ENCODE peak calls at places on chromosomes 7 and 10, in four cellular contexts. P, V, A and Z are unnamed samples.

GRCh38 chr7:49255061-49255460 is 330.7 kb downstream of the CDC14C start:
- DNase-seq in P (no peak), V (no peak), A (no peak), Z (no peak)

GRCh38 chr7:51141451-51141971 is 175.1 kb downstream of the COBL start:
- DNase-seq in P (no peak), V (no peak), A (peak; percentile 73), Z (no peak)

GRCh38 chr7:149854611-149855367 is 16.6 kb downstream of the ZNF862 start:
- DNase-seq in P (peak; percentile 81), V (no peak), A (peak; percentile 11), Z (no peak)

GRCh38 chr10:132812544-132812943 is 26.6 kb upstream of the NKX6-2 start:
- DNase-seq in P (no peak), V (no peak), A (no peak), Z (no peak)

GRCh38 chr7:1555813-1556540 is at the start of gene TMEM184A:
- DNase-seq in P (peak; percentile 88), V (no peak), A (no peak), Z (no peak)

GRCh38 chr10:116710021-116710420 is 32.3 kb downstream of the HSPA12A start:
- DNase-seq in P (no peak), V (no peak), A (no peak), Z (no peak)

GRCh38 chr7:121003986-121004685 is 15.6 kb downstream of the CPED1 start:
- DNase-seq in P (no peak), V (no peak), A (no peak), Z (no peak)

GRCh38 chr10:112658900-112659328 is 211.9 kb downstream of the VTI1A start:
- DNase-seq in P (no peak), V (no peak), A (no peak), Z (no peak)

GRCh38 chr7:76257973-76258372 is 44.5 kb upstream of the HSPB1 start:
- DNase-seq in P (peak; percentile 64), V (no peak), A (no peak), Z (no peak)

GRCh38 chr7:46542076-46542475 is 621.0 kb upstream of the IGFBP3 start:
- DNase-seq in P (no peak), V (no peak), A (no peak), Z (no peak)

GRCh38 chr10:128574616-128575210 is 448.5 kb upstream of the MKI67 start:
- DNase-seq in P (peak; percentile 56), V (no peak), A (no peak), Z (no peak)
- TF ChIP-seq CTCF in P (no peak), V (no peak), A (no peak), Z (no peak)

DNA sequence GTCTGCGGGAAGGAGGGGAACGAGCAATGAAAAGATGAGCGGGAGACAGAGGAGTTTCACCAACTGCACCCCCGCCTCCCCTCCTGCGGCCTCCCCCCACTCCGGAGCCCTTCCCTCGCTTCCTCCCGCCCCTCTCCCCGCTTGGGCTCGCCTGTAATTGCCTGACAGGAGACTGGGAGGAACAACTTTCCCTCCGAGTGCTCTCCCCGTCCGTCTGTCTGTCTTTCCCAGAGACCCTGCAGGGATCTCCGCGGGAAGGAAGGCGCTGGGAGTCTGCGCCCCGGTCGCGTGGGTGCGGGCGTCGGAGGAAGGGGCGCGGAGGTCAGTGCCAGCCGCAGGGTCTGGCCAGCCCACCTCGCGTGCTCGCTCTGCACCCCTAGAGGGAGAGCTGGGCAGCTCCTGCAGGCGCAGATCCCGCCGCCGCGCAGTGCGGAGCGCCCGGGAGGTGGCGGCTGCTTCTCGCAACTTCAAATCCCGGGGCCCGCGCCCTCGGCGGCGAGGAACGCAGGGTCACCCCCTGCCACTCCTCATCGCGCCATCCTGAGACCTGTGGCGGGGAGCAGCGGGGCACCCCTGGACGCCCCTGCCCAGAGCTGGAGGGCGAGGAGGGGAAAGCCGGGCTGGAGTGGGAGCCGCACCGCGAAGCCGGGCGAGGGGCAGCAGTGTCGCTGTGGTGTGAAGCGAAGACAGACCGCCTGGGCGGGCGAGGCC is 527 bp upstream of the NRP1 start:
- DNase-seq in P (peak; percentile 88), V (peak; percentile 77), A (peak; percentile 94), Z (peak; percentile 70)
- TF ChIP-seq CTCF in P (peak; percentile 59), V (peak; percentile 71), A (peak; percentile 66), Z (peak; percentile 71)

GRCh38 chr10:210297-210696 is 75.0 kb downstream of the ZMYND11 start:
- DNase-seq in P (no peak), V (no peak), A (no peak), Z (no peak)

GRCh38 chr10:208616-209015 is 73.4 kb downstream of the ZMYND11 start:
- DNase-seq in P (no peak), V (no peak), A (no peak), Z (no peak)

GRCh38 chr10:209357-209756 is 74.1 kb downstream of the ZMYND11 start:
- DNase-seq in P (no peak), V (no peak), A (peak; percentile 27), Z (no peak)
- TF ChIP-seq CTCF in P (peak; percentile 55), V (no peak), A (peak; percentile 25), Z (no peak)

GRCh38 chr10:76354921-76355320 is 923.5 kb downstream of the LRMDA start:
- DNase-seq in P (no peak), V (no peak), A (no peak), Z (no peak)

GRCh38 chr10:76352300-76352699 is 920.9 kb downstream of the LRMDA start:
- DNase-seq in P (no peak), V (no peak), A (peak; percentile 77), Z (no peak)

GRCh38 chr10:76354349-76354748 is 922.9 kb downstream of the LRMDA start:
- DNase-seq in P (no peak), V (no peak), A (no peak), Z (no peak)

GRCh38 chr10:76350583-76350982 is 919.2 kb downstream of the LRMDA start:
- DNase-seq in P (no peak), V (no peak), A (peak; percentile 15), Z (no peak)

GRCh38 chr10:76353124-76353851 is 921.9 kb downstream of the LRMDA start:
- DNase-seq in P (no peak), V (no peak), A (peak; percentile 60), Z (no peak)
- TF ChIP-seq CTCF in P (no peak), V (no peak), A (no peak), Z (no peak)

GRCh38 chr7:151028948-151029501 is 775 bp downstream of the ABCB8 start:
- DNase-seq in P (no peak), V (no peak), A (peak; percentile 12), Z (no peak)

GRCh38 chr7:151024435-151025056 is at the start of gene ATG9B:
- DNase-seq in P (no peak), V (no peak), A (no peak), Z (no peak)

GRCh38 chr7:151031011-151031410 is 2.8 kb downstream of the ABCB8 start:
- DNase-seq in P (no peak), V (no peak), A (no peak), Z (no peak)

GRCh38 chr7:151025924-151026671 is 1.8 kb upstream of the ATG9B start:
- DNase-seq in P (no peak), V (no peak), A (no peak), Z (no peak)

GRCh38 chr7:151028131-151028947 is at the start of gene ABCB8:
- DNase-seq in P (peak; percentile 100), V (peak; percentile 99), A (peak; percentile 99), Z (peak; percentile 99)
- TF ChIP-seq CTCF in P (peak; percentile 59), V (peak; percentile 52), A (peak; percentile 45), Z (peak; percentile 56)

DNA sequence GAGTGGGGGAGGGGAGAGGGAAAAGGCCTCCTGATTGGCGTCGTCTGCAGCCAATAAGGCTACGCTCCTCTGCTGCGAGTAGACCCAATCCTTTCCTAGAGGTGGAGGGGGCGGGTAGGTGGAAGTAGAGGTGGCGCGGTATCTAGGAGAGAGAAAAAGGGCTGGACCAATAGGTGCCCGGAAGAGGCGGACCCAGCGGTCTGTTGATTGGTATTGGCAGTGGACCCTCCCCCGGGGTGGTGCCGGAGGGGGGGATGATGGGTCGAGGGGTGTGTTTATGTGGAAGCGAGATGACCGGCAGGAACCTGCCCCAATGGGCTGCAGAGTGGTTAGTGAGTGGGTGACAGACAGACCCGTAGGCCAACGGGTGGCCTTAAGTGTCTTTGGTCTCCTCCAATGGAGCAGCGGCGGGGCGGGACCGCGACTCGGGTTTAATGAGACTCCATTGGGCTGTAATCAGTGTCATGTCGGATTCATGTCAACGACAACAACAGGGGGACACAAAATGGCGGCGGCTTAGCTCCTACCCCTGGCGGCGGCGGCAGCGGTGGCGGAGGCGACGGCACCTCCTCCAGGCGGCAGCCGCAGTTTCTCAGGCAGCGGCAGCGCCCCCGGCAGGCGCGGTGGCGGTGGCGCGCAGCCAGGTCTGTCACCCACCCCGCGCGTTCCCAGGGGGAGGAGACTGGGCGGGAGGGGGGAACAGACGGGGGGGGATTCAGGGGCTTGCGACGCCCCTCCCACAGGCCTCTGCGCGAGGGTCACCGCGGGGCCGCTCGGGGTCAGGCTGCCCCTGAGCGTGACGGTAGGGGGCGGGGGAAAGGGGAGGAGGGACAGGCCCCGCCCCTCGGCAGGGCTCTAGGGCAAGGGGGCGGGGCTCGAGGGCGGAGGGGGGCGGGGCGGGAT is at the start of gene KAT6B:
- DNase-seq in P (peak; percentile 94), V (peak; percentile 100), A (peak; percentile 100), Z (peak; percentile 100)
- TF ChIP-seq CTCF in P (peak; percentile 37), V (peak; percentile 32), A (peak; percentile 21), Z (peak; percentile 63)

GRCh38 chr10:33331020-33331557 is 3.4 kb downstream of the NRP1 start:
- DNase-seq in P (no peak), V (no peak), A (no peak), Z (no peak)
- TF ChIP-seq CTCF in P (no peak), V (no peak), A (no peak), Z (no peak)